ENCODE peak calls at places on chromosomes 6 and 20, in six cellular contexts. E is GM10248; C is KBM-7; H is EL; A is NCI-H2107; M is activated CD8-positive, alpha-beta memory T cell treated with anti-CD3 and anti-CD28 coated beads for 48 hours. T is an unnamed sample.

GRCh38 chr6:3612341-3613041 is 139.0 kb downstream of the PXDC1 start:
- DNase-seq in H (peak), C (no peak), M (no peak), A (no peak), E (no peak), T (no peak)

GRCh38 chr6:33279971-33280511 is 3.1 kb downstream of the B3GALT4 start:
- DNase-seq in H (peak), C (peak), M (no peak), E (no peak), A (peak), T (no peak)

GRCh38 chr20:47274449-47275108 is 81.9 kb downstream of the ZMYND8 start:
- DNase-seq in E (peak), M (no peak), C (peak), H (peak), A (no peak), T (no peak)

GRCh38 chr6:30626484-30627366 is at the start of gene ATAT1:
- DNase-seq in M (peak), C (peak), H (peak), A (peak), E (peak), T (peak)

GRCh38 chr20:34938466-34939163 is 17.0 kb downstream of the GSS start:
- DNase-seq in A (no peak), M (no peak), C (peak), H (no peak), E (no peak), T (no peak)

GRCh38 chr20:55515831-55516230 is 489.5 kb downstream of the CBLN4 start:
- DNase-seq in M (no peak), C (no peak), H (no peak), E (no peak), A (no peak), T (no peak)

GRCh38 chr6:79030511-79030910 is 47.5 kb downstream of the PHIP start:
- DNase-seq in H (no peak), C (no peak), M (no peak), A (no peak), E (no peak), T (no peak)

GRCh38 chr6:123055266-123055665 is 59.2 kb downstream of the CLVS2 start:
- DNase-seq in C (no peak), M (no peak), H (no peak), E (no peak), A (no peak), T (no peak)

GRCh38 chr6:41676406-41676805 is 38.1 kb downstream of the MDFI start:
- DNase-seq in C (no peak), M (no peak), A (no peak), H (no peak), E (no peak), T (no peak)

GRCh38 chr6:159582736-159583135 is 110.3 kb downstream of the SOD2 start:
- DNase-seq in C (no peak), A (no peak), E (no peak), M (no peak), H (no peak), T (no peak)

GRCh38 chr6:50145125-50145524 is 95.4 kb upstream of the DEFB112 start:
- DNase-seq in E (no peak), M (no peak), A (no peak), C (peak), H (peak), T (no peak)

GRCh38 chr6:97669191-97669651 is 386.2 kb upstream of the MMS22L start:
- DNase-seq in A (no peak), C (peak), H (peak), E (peak), M (no peak), T (no peak)